ENCODE peak calls at places on chromosomes 13 and 19, in four cellular contexts. One of them, this sample, is unnamed. For H3K27me3, the result is how much of the 10 kb centered on the place peaks cover.

GRCh38 chr13:43266953-43267615 is 243.7 kb downstream of the DNAJC15 start:
- DNase-seq in heart right ventricle: no peak
- DNase-seq in esophagus squamous epithelium: no peak
- DNase-seq in psoas muscle: no peak
- DNase-seq in this sample: no peak

GRCh38 chr19:49374665-49375434 is 11.2 kb downstream of the DKKL1 start:
- DNase-seq in heart right ventricle: no peak
- DNase-seq in esophagus squamous epithelium: no peak
- DNase-seq in psoas muscle: no peak
- DNase-seq in this sample: no peak

GRCh38 chr13:58619396-58620113 is 988.0 kb downstream of the PCDH17 start:
- DNase-seq in heart right ventricle: no peak
- DNase-seq in esophagus squamous epithelium: no peak
- DNase-seq in psoas muscle: no peak
- DNase-seq in this sample: no peak

GRCh38 chr13:112397108-112397507 is 21.0 kb downstream of the SPACA7 start:
- DNase-seq in heart right ventricle: no peak
- DNase-seq in esophagus squamous epithelium: no peak
- DNase-seq in psoas muscle: no peak
- DNase-seq in this sample: no peak

GRCh38 chr19:39304185-39304513 is 7.9 kb downstream of the IFNL1 start:
- DNase-seq in heart right ventricle: no peak
- DNase-seq in esophagus squamous epithelium: no peak
- DNase-seq in psoas muscle: no peak
- DNase-seq in this sample: no peak

GRCh38 chr19:5172859-5173577 is 167.6 kb downstream of the PTPRS start:
- DNase-seq in heart right ventricle: no peak
- DNase-seq in esophagus squamous epithelium: no peak
- DNase-seq in psoas muscle: peak
- DNase-seq in this sample: no peak

GRCh38 chr13:76641056-76641455 is 245.1 kb downstream of the KCTD12 start:
- DNase-seq in heart right ventricle: no peak
- DNase-seq in esophagus squamous epithelium: no peak
- DNase-seq in psoas muscle: no peak
- DNase-seq in this sample: no peak

GRCh38 chr13:95723428-95723827 is 46.5 kb downstream of the DNAJC3 start:
- DNase-seq in heart right ventricle: no peak
- DNase-seq in esophagus squamous epithelium: no peak
- DNase-seq in psoas muscle: no peak
- DNase-seq in this sample: no peak

GRCh38 chr19:50178859-50179537 is 15.9 kb upstream of the IZUMO2 start:
- DNase-seq in heart right ventricle: no peak
- DNase-seq in esophagus squamous epithelium: no peak
- DNase-seq in psoas muscle: no peak
- DNase-seq in this sample: no peak

GRCh38 chr19:49427855-49428546 is 2.8 kb downstream of the GFY start:
- DNase-seq in heart right ventricle: no peak
- DNase-seq in esophagus squamous epithelium: no peak
- DNase-seq in psoas muscle: no peak
- DNase-seq in this sample: peak

GRCh38 chr19:23440791-23441190 is 45.5 kb upstream of the ZNF91 start:
- DNase-seq in heart right ventricle: no peak
- DNase-seq in esophagus squamous epithelium: no peak
- DNase-seq in psoas muscle: no peak
- DNase-seq in this sample: no peak

GRCh38 chr13:110921209-110921608 is 6.3 kb upstream of the ANKRD10 start:
- DNase-seq in heart right ventricle: no peak
- DNase-seq in esophagus squamous epithelium: no peak
- DNase-seq in psoas muscle: no peak
- DNase-seq in this sample: no peak

GRCh38 chr13:71864981-71865857 is 1.8 kb downstream of the DACH1 start:
- DNase-seq in heart right ventricle: peak
- DNase-seq in esophagus squamous epithelium: no peak
- DNase-seq in psoas muscle: peak
- DNase-seq in this sample: no peak

GRCh38 chr19:34676697-34677385 is at the start of gene SCGB2B2:
- DNase-seq in heart right ventricle: no peak
- DNase-seq in esophagus squamous epithelium: no peak
- DNase-seq in psoas muscle: no peak
- DNase-seq in this sample: no peak

GRCh38 chr13:59829690-59830089 is 334.0 kb downstream of the DIAPH3 start:
- DNase-seq in heart right ventricle: no peak
- DNase-seq in esophagus squamous epithelium: no peak
- DNase-seq in psoas muscle: no peak
- DNase-seq in this sample: no peak

GRCh38 chr19:2589441-2589840 is 113.1 kb downstream of the GNG7 start:
- DNase-seq in heart right ventricle: no peak
- DNase-seq in esophagus squamous epithelium: no peak
- DNase-seq in psoas muscle: no peak
- DNase-seq in this sample: no peak

GRCh38 chr13:63012016-63012415 is 1596.4 kb upstream of the PCDH20 start:
- DNase-seq in heart right ventricle: no peak
- DNase-seq in esophagus squamous epithelium: no peak
- DNase-seq in psoas muscle: no peak
- DNase-seq in this sample: no peak

GRCh38 chr13:37878496-37878895 is 8.9 kb upstream of the TRPC4 start:
- DNase-seq in heart right ventricle: no peak
- DNase-seq in esophagus squamous epithelium: no peak
- DNase-seq in psoas muscle: no peak
- DNase-seq in this sample: no peak

GRCh38 chr13:38401276-38401675 is 51.6 kb downstream of the UFM1 start:
- DNase-seq in heart right ventricle: no peak
- DNase-seq in esophagus squamous epithelium: no peak
- DNase-seq in psoas muscle: no peak
- DNase-seq in this sample: no peak

GRCh38 chr13:39684531-39685137 is 29.2 kb downstream of the COG6 start:
- DNase-seq in heart right ventricle: no peak
- DNase-seq in esophagus squamous epithelium: no peak
- DNase-seq in psoas muscle: no peak
- DNase-seq in this sample: no peak

GRCh38 chr13:99580500-99581268 is 79.4 kb downstream of the TM9SF2 start:
- DNase-seq in heart right ventricle: no peak
- DNase-seq in esophagus squamous epithelium: no peak
- DNase-seq in psoas muscle: no peak
- DNase-seq in this sample: no peak

GRCh38 chr19:17598953-17599352 is 43.5 kb downstream of the COLGALT1 start:
- DNase-seq in heart right ventricle: no peak
- DNase-seq in esophagus squamous epithelium: no peak
- DNase-seq in psoas muscle: no peak
- DNase-seq in this sample: no peak

GRCh38 chr13:109881961-109882558 is 95.7 kb upstream of the IRS2 start:
- DNase-seq in heart right ventricle: no peak
- DNase-seq in esophagus squamous epithelium: no peak
- DNase-seq in psoas muscle: no peak
- DNase-seq in this sample: no peak

GRCh38 chr13:90974249-90974954 is 373.1 kb upstream of the MIR17HG start:
- DNase-seq in heart right ventricle: no peak
- DNase-seq in esophagus squamous epithelium: no peak
- DNase-seq in psoas muscle: no peak
- DNase-seq in this sample: no peak

GRCh38 chr13:80340643-80341097 is 256 bp downstream of the SPRY2 start:
- DNase-seq in heart right ventricle: no peak
- DNase-seq in esophagus squamous epithelium: peak
- DNase-seq in psoas muscle: no peak
- DNase-seq in this sample: no peak

GRCh38 chr13:75492389-75492788 is 10.4 kb upstream of the TBC1D4 start:
- DNase-seq in heart right ventricle: no peak
- DNase-seq in esophagus squamous epithelium: no peak
- DNase-seq in psoas muscle: no peak
- DNase-seq in this sample: no peak

GRCh38 chr13:109694972-109695371 is 91.4 kb downstream of the IRS2 start:
- DNase-seq in heart right ventricle: no peak
- DNase-seq in esophagus squamous epithelium: no peak
- DNase-seq in psoas muscle: no peak
- DNase-seq in this sample: no peak

GRCh38 chr13:114077938-114078335 is 54.5 kb downstream of the RASA3 start:
- DNase-seq in heart right ventricle: no peak
- DNase-seq in esophagus squamous epithelium: no peak
- DNase-seq in psoas muscle: no peak
- DNase-seq in this sample: no peak

GRCh38 chr13:75959861-75960481 is 323.8 kb downstream of the LMO7 start:
- DNase-seq in heart right ventricle: no peak
- DNase-seq in esophagus squamous epithelium: no peak
- DNase-seq in psoas muscle: no peak
- DNase-seq in this sample: no peak

GRCh38 chr19:17404015-17404414 is 1.4 kb downstream of the BST2 start:
- DNase-seq in heart right ventricle: no peak
- DNase-seq in esophagus squamous epithelium: no peak
- DNase-seq in psoas muscle: no peak
- DNase-seq in this sample: no peak

GRCh38 chr19:55084416-55084815 is 8.7 kb downstream of the EPS8L1 start:
- DNase-seq in heart right ventricle: no peak
- DNase-seq in esophagus squamous epithelium: no peak
- DNase-seq in psoas muscle: no peak
- DNase-seq in this sample: no peak
- H3K27me3 ChIP-seq in heart right ventricle: half or more
- H3K27me3 ChIP-seq in esophagus squamous epithelium: under half
- H3K27me3 ChIP-seq in psoas muscle: half or more
- H3K27me3 ChIP-seq in this sample: under half

GRCh38 chr13:34017231-34017630 is 199.3 kb downstream of the RFC3 start:
- DNase-seq in heart right ventricle: no peak
- DNase-seq in esophagus squamous epithelium: no peak
- DNase-seq in psoas muscle: no peak
- DNase-seq in this sample: no peak

GRCh38 chr13:34025746-34026145 is 207.8 kb downstream of the RFC3 start:
- DNase-seq in heart right ventricle: no peak
- DNase-seq in esophagus squamous epithelium: no peak
- DNase-seq in psoas muscle: no peak
- DNase-seq in this sample: no peak

GRCh38 chr13:34021619-34022018 is 203.7 kb downstream of the RFC3 start:
- DNase-seq in heart right ventricle: no peak
- DNase-seq in esophagus squamous epithelium: no peak
- DNase-seq in psoas muscle: no peak
- DNase-seq in this sample: no peak

GRCh38 chr13:34020388-34020787 is 202.4 kb downstream of the RFC3 start:
- DNase-seq in heart right ventricle: no peak
- DNase-seq in esophagus squamous epithelium: no peak
- DNase-seq in psoas muscle: no peak
- DNase-seq in this sample: no peak

GRCh38 chr13:34019870-34020269 is 201.9 kb downstream of the RFC3 start:
- DNase-seq in heart right ventricle: no peak
- DNase-seq in esophagus squamous epithelium: no peak
- DNase-seq in psoas muscle: no peak
- DNase-seq in this sample: no peak
- H3K27ac ChIP-seq in heart right ventricle: no peak
- H3K27ac ChIP-seq in esophagus squamous epithelium: no peak
- H3K27ac ChIP-seq in psoas muscle: no peak
- H3K27ac ChIP-seq in this sample: no peak

GRCh38 chr19:16337809-16338469 is 13.3 kb downstream of the KLF2 start:
- DNase-seq in heart right ventricle: no peak
- DNase-seq in esophagus squamous epithelium: no peak
- DNase-seq in psoas muscle: no peak
- DNase-seq in this sample: no peak
- H3K4me3 ChIP-seq in heart right ventricle: no peak
- H3K4me3 ChIP-seq in esophagus squamous epithelium: no peak
- H3K4me3 ChIP-seq in psoas muscle: no peak
- H3K4me3 ChIP-seq in this sample: peak

DNA sequence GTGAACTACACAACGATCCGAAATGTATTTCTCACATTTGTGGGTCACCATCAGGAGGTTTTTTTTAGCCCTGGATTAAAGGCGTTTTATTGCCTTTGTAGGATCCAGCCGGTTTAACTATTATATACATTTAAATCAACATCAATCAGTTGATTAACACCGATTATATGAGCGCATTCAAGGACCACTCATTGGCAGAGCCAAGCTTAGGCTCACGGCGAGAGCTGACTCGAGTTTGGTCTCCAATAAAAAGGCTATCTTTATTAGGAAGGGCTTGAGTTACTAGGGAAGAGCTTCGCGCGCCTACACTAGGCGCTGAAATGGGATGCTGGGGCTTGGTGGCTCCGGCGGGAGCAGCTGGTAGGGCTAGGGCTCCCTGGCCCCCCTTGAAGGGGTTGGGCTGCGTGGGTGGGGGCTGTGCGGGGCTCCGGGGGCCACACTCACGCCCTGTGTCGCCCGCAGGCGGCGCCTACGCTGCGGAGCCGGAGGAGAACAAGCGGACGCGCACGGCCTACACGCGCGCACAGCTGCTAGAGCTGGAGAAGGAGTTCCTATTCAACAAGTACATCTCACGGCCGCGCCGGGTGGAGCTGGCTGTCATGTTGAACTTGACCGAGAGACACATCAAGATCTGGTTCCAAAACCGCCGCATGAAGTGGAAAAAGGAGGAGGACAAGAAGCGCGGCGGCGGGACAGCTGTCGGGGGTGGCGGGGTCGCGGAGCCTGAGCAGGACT is 4.2 kb downstream of the PDX1 start:
- DNase-seq in heart right ventricle: no peak
- DNase-seq in esophagus squamous epithelium: no peak
- DNase-seq in psoas muscle: no peak
- DNase-seq in this sample: no peak
- H3K27me3 ChIP-seq in heart right ventricle: half or more
- H3K27me3 ChIP-seq in esophagus squamous epithelium: half or more
- H3K27me3 ChIP-seq in psoas muscle: half or more
- H3K27me3 ChIP-seq in this sample: under half